ENCODE peak calls at places on chromosomes 2 and 18, in four cellular contexts. F is MM.1S, Y is fibroblast of the aortic adventitia, K is stomach. X is an unnamed sample.

GRCh38 chr2:6730003-6730402 is 135.7 kb downstream of the CMPK2 start:
- DNase-seq in F (no peak), Y (no peak), K (no peak), X (no peak)

GRCh38 chr2:223235986-223236385 is 184.0 kb downstream of the KCNE4 start:
- DNase-seq in K (no peak), Y (no peak), F (no peak), X (no peak)

GRCh38 chr18:74530584-74530862 is 3.8 kb upstream of the CNDP1 start:
- DNase-seq in K (peak), Y (no peak), F (no peak), X (no peak)

GRCh38 chr2:241873081-241873802 is 3.7 kb downstream of the RTP5 start:
- DNase-seq in Y (no peak), F (no peak), K (no peak), X (no peak)

GRCh38 chr2:228181098-228182019 is at the start of gene SPHKAP:
- DNase-seq in Y (no peak), K (no peak), F (no peak), X (no peak)

GRCh38 chr2:199861116-199861774 is 10.3 kb upstream of the FTCDNL1 start:
- DNase-seq in K (no peak), F (peak), Y (peak), X (no peak)

GRCh38 chr18:49016648-49017539 is 66.1 kb upstream of the SMAD7 start:
- DNase-seq in Y (peak), K (peak), F (no peak), X (peak)

GRCh38 chr2:37880546-37880945 is 44.5 kb upstream of the RMDN2 start:
- DNase-seq in F (no peak), K (no peak), Y (no peak), X (no peak)

GRCh38 chr2:189783451-189783926 is 650 bp downstream of the ORMDL1 start:
- DNase-seq in Y (peak), K (no peak), F (peak), X (no peak)

GRCh38 chr18:63113899-63114565 is 205.5 kb downstream of the BCL2 start:
- DNase-seq in Y (no peak), K (no peak), F (no peak), X (no peak)

GRCh38 chr2:11687736-11688135 is 17.7 kb upstream of the NTSR2 start:
- DNase-seq in Y (no peak), F (no peak), K (no peak), X (no peak)

GRCh38 chr2:16318474-16319195 is 347.0 kb downstream of the CYRIA start:
- DNase-seq in Y (no peak), F (no peak), K (peak), X (no peak)

GRCh38 chr2:20590704-20591515 is 60.0 kb downstream of the HS1BP3 start:
- DNase-seq in F (no peak), K (peak), Y (no peak), X (peak)

GRCh38 chr2:37523861-37524362 is 147.5 kb downstream of the CDC42EP3 start:
- DNase-seq in F (no peak), K (no peak), Y (peak), X (no peak)

GRCh38 chr2:70310899-70311298 is 9.0 kb upstream of the FAM136A start:
- DNase-seq in Y (no peak), F (no peak), K (no peak), X (no peak)

GRCh38 chr2:22737144-22737543 is 647.8 kb upstream of the KLHL29 start:
- DNase-seq in F (no peak), K (no peak), Y (no peak), X (no peak)

GRCh38 chr18:48882379-48882778 is 68.4 kb downstream of the SMAD7 start:
- DNase-seq in F (no peak), Y (no peak), K (no peak), X (peak)

GRCh38 chr2:74515271-74516069 is 1.2 kb downstream of the TLX2 start:
- DNase-seq in F (no peak), Y (no peak), K (no peak), X (peak)
- H3K4me3 ChIP-seq in F (no peak), Y (no peak), K (peak), X (peak)

GRCh38 chr18:5890261-5890605 is 5.1 kb downstream of the TMEM200C start:
- DNase-seq in F (peak), Y (no peak), K (no peak), X (no peak)
- H3K4me3 ChIP-seq in F (peak), Y (no peak), K (peak), X (peak)

GRCh38 chr2:144454466-144455287 is 65.2 kb downstream of the ZEB2 start:
- DNase-seq in F (no peak), K (no peak), Y (peak), X (no peak)
- H3K4me3 ChIP-seq in F (no peak), K (no peak), Y (peak), X (no peak)

GRCh38 chr2:203815541-203815898 is 52.1 kb upstream of the CTLA4 start:
- DNase-seq in Y (no peak), F (no peak), K (no peak), X (no peak)
- H3K4me3 ChIP-seq in Y (no peak), F (no peak), K (no peak), X (no peak)

GRCh38 chr2:85132834-85133637 is at the start of gene TCF7L1:
- DNase-seq in F (peak), K (peak), Y (peak), X (peak)

GRCh38 chr2:85135066-85135914 is 2.1 kb downstream of the TCF7L1 start:
- DNase-seq in F (no peak), Y (no peak), K (no peak), X (peak)

GRCh38 chr2:85134255-85135065 is 1.3 kb downstream of the TCF7L1 start:
- DNase-seq in K (no peak), F (no peak), Y (peak), X (peak)

GRCh38 chr2:85132392-85132791 is 800 bp upstream of the TCF7L1 start:
- DNase-seq in Y (peak), F (no peak), K (no peak), X (no peak)

DNA sequence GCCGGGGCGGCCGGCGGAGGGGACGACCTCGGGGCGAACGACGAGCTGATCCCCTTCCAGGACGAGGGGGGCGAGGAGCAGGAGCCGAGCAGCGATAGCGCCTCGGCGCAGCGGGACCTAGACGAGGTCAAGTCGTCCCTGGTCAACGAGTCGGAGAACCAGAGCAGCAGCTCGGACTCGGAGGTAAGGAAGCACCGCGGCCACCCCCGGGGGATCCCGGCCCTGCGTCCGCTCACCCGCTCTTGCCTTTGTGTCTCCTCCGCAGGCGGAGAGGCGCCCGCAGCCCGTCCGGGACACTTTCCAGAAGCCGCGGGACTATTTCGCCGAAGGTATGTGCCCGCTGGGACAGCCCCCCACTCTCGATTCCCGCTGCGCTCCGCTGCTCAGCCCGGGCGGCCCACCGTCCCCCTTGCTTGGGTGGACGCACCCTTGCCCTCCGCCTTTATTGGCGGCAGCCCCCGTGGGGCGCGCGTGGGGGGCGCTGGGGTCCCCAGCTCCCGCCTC is 611 bp downstream of the TCF7L1 start:
- DNase-seq in K (peak), F (no peak), Y (peak), X (peak)
- H3K4me3 ChIP-seq in K (peak), F (no peak), Y (peak), X (peak)

DNA sequence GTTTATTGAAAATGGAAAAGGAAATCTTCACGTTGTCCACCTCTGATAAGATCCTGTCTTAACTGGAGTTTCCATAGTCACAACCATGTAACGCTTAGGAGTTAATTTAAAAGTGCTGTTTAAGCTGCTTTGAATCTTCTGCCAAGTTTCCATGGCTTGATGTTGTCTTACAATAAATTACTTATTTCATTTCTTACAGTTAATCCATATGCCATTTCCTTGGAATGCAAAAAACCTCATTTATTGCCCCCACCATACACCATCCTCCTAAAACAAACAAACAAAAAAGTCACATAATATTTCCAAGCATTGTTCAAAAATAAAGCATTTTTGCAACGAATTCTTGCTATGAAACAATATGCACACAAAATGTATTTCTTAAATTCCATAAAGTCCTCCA is 46.7 kb upstream of the PXDN start:
- DNase-seq in Y (no peak), K (no peak), F (no peak), X (no peak)
- H3K4me3 ChIP-seq in Y (no peak), K (no peak), F (no peak), X (no peak)

GRCh38 chr2:27442981-27443323 is 771 bp downstream of the KRTCAP3 start:
- DNase-seq in Y (peak), F (no peak), K (peak), X (no peak)
- H3K4me3 ChIP-seq in Y (no peak), F (no peak), K (peak), X (peak)

GRCh38 chr2:96238266-96238665 is 27.5 kb downstream of the TMEM127 start:
- DNase-seq in F (no peak), K (no peak), Y (no peak), X (no peak)

GRCh38 chr2:96239745-96240264 is 26.0 kb downstream of the TMEM127 start:
- DNase-seq in K (no peak), F (no peak), Y (no peak), X (no peak)

GRCh38 chr2:96240341-96241038 is 25.3 kb downstream of the TMEM127 start:
- DNase-seq in F (no peak), Y (no peak), K (no peak), X (no peak)

GRCh38 chr2:96241227-96241626 is 24.6 kb downstream of the TMEM127 start:
- DNase-seq in F (peak), K (no peak), Y (no peak), X (no peak)

DNA sequence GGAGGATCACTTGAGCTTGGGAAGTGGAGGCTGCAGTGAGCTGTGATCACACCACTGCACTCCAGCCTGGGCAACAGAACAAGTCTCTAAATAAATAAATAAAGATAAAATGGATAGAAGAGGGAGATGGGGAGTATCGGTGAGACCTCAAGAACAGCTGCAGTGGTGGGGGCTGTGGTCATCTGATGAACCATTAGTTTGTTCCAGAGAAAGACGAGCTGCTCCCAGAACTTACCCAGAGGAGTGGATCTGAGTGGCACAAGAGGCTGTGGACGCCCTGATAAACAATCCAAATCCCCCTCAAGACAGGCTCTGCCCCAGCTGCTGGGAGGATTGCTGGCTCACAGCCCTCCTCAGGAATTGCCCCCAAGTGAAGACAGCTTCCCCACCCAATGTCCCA is 26.7 kb downstream of the TMEM127 start:
- DNase-seq in Y (no peak), K (no peak), F (no peak), X (no peak)
- H3K4me3 ChIP-seq in Y (no peak), K (no peak), F (no peak), X (no peak)

GRCh38 chr2:127640082-127641072 is 5.6 kb upstream of the GPR17 start:
- DNase-seq in K (no peak), F (no peak), Y (no peak), X (no peak)

GRCh38 chr2:127642706-127643697 is 3.0 kb upstream of the GPR17 start:
- DNase-seq in F (no peak), Y (no peak), K (no peak), X (no peak)

GRCh38 chr2:127641846-127642510 is 4.0 kb upstream of the GPR17 start:
- DNase-seq in K (no peak), Y (no peak), F (no peak), X (no peak)

GRCh38 chr2:127639111-127639474 is 6.9 kb upstream of the GPR17 start:
- DNase-seq in F (no peak), K (no peak), Y (no peak), X (no peak)

DNA sequence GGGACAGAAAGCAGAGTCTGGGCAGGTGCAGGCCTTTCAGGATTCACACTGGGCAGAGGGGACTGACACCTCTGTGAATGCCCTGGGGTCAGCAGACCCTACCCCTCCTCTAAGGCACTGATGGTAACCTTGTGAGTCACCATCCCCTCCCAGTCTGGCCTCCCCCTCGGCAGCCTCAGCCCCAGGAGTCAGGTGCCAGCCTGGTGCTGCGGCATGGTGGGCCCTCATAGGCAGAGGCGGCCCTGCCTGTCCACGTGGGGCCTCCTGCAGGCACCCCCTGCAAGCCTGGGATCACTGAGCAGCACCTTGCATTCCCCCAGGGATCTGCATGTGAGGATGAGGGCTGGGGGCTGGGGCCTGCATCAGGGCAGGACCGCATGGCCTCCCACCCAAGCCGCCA is 4.8 kb upstream of the GPR17 start:
- DNase-seq in F (no peak), K (no peak), Y (no peak), X (no peak)
- H3K4me3 ChIP-seq in F (no peak), K (no peak), Y (no peak), X (no peak)

X was measured in upper lobe of right lung.